ENCODE peak calls at places on chromosomes 3 and 15, in eight cellular contexts. P is uterus; K is cardiac muscle cell; Y is B cell; E is RWPE1; M is CD4-positive, alpha-beta T cell; T is epithelial cell of esophagus; C is upper lobe of left lung. I is an unnamed sample.

GRCh38 chr3:184648726-184649125 is 63.1 kb downstream of the MAGEF1 start:
- DNase-seq in P (peak), Y (no peak), K (no peak), M (no peak), C (no peak), E (no peak), T (no peak), I (no peak)

GRCh38 chr15:40197434-40197833 is 36.6 kb downstream of the BUB1B start:
- DNase-seq in M (no peak), E (no peak), P (no peak), T (no peak), Y (no peak), C (no peak), K (no peak), I (no peak)

GRCh38 chr3:31813197-31813596 is 167.9 kb downstream of the OSBPL10 start:
- DNase-seq in T (peak), P (no peak), M (no peak), C (no peak), K (no peak), Y (no peak), E (no peak), I (no peak)

GRCh38 chr3:174089592-174089991 is 692.0 kb downstream of the NLGN1 start:
- DNase-seq in P (no peak), K (no peak), M (no peak), E (no peak), T (no peak), Y (no peak), C (no peak), I (no peak)

GRCh38 chr3:138051946-138052802 is 42.2 kb downstream of the CLDN18 start:
- DNase-seq in K (peak), C (no peak), T (peak), P (no peak), Y (no peak), M (no peak), E (peak), I (peak)

GRCh38 chr3:10344147-10344943 is 23.4 kb upstream of the SEC13 start:
- DNase-seq in T (peak), K (peak), E (peak), P (peak), Y (peak), M (peak), C (peak), I (no peak)

GRCh38 chr3:183353421-183353820 is 75.0 kb downstream of the MCF2L2 start:
- DNase-seq in T (no peak), M (no peak), P (no peak), C (no peak), Y (no peak), E (no peak), K (no peak), I (no peak)

GRCh38 chr15:44427756-44428724 is 611 bp downstream of the CTDSPL2 start:
- DNase-seq in C (no peak), M (no peak), K (peak), T (peak), Y (peak), E (peak), P (no peak), I (peak)

GRCh38 chr3:42749753-42750231 is 23.3 kb downstream of the CCDC13 start:
- DNase-seq in P (no peak), Y (no peak), T (peak), M (no peak), C (no peak), E (peak), K (peak), I (no peak)

GRCh38 chr15:63463030-63463429 is 41.4 kb upstream of the USP3 start:
- DNase-seq in E (no peak), T (no peak), C (no peak), P (no peak), Y (no peak), M (no peak), K (no peak), I (no peak)

GRCh38 chr15:48897144-48897814 is 19.3 kb downstream of the EID1 start:
- DNase-seq in K (no peak), P (no peak), C (no peak), E (no peak), M (no peak), Y (no peak), T (no peak), I (peak)

GRCh38 chr3:94862703-94863102 is 799.8 kb downstream of the NSUN3 start:
- DNase-seq in C (no peak), M (no peak), P (no peak), T (peak), E (peak), Y (no peak), K (peak), I (no peak)

GRCh38 chr15:70100495-70101331 is 3.0 kb upstream of the TLE3 start:
- DNase-seq in T (peak), M (peak), K (peak), E (no peak), Y (peak), P (peak), C (peak), I (no peak)

GRCh38 chr3:156388469-156389150 is 166.3 kb downstream of the SSR3 start:
- DNase-seq in Y (no peak), E (no peak), K (no peak), P (no peak), C (no peak), M (no peak), T (no peak), I (peak)

GRCh38 chr15:27865926-27866325 is 233.2 kb downstream of the OCA2 start:
- DNase-seq in T (no peak), E (no peak), C (no peak), K (no peak), Y (no peak), M (no peak), P (no peak), I (no peak)

GRCh38 chr3:177827517-177828249 is 630.4 kb upstream of the TBL1XR1 start:
- DNase-seq in Y (no peak), C (no peak), T (peak), E (peak), K (no peak), M (no peak), P (no peak), I (peak)

GRCh38 chr3:32840086-32840841 is 22.5 kb downstream of the TRIM71 start:
- DNase-seq in C (no peak), Y (no peak), M (no peak), T (no peak), E (no peak), P (no peak), K (no peak), I (no peak)

DNA sequence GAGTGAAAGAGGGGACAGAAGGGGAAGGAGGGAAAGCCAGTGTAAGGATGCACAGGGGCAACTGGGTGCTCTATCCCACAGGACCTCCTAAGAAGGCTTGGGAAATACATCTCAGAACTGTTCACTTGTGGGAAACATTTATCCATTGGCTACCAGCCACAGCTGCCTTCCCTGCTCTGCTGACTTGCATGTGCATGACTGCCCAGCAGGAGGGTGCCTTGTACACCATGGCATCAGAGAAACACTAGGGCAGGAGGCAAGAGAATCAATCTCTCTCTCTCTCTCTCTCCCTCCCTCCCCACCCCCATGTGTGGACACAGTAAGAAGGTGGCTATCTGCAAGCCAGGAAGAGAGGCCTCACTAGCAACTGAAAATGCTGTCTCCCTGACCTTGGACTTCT is 62.9 kb upstream of the ZBTB38 start:
- DNase-seq in K (no peak), Y (no peak), T (peak), C (no peak), M (no peak), E (no peak), P (no peak), I (peak)
- TF ChIP-seq CTCF in K (peak), Y (no peak), T (peak), C (no peak), M (no peak), E (no peak), P (no peak), I (peak)

DNA sequence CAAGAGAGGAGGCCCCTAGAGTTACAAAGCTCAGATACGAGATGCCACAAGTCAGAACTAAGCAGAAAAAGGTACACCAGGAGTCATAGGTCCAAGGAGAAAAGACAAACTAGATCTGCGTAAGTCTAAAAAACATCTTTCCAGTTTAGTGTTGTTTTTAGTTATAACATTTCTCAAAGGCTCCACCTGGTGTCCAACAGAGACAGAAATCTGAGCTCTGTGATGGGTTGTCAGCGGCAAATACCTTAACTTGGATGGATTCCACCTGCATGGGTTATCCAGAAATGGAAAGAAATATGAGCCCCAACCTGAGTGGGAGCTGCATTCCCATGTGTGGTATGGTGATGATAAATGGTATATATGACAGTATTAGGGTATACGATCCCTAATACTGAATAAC is 238.6 kb upstream of the CHRM5 start:
- DNase-seq in M (no peak), E (peak), T (peak), P (no peak), K (peak), C (no peak), Y (no peak), I (no peak)
- TF ChIP-seq CTCF in M (no peak), E (peak), T (peak), P (no peak), K (no peak), C (no peak), Y (no peak), I (no peak)

GRCh38 chr15:75203017-75203907 is 1.6 kb downstream of the C15orf39 start:
- DNase-seq in E (peak), M (no peak), P (no peak), Y (peak), C (no peak), T (peak), K (no peak), I (no peak)

GRCh38 chr15:75200765-75201608 is 695 bp upstream of the C15orf39 start:
- DNase-seq in T (peak), P (peak), E (peak), Y (peak), C (no peak), K (no peak), M (peak), I (no peak)

GRCh38 chr15:75203908-75204263 is 2.2 kb downstream of the C15orf39 start:
- DNase-seq in K (no peak), P (no peak), E (no peak), T (no peak), M (no peak), Y (no peak), C (no peak), I (no peak)

GRCh38 chr15:75201609-75202250 is at the start of gene C15orf39:
- DNase-seq in K (peak), C (peak), E (peak), M (peak), Y (peak), T (peak), P (peak), I (peak)

GRCh38 chr15:75202251-75203016 is 752 bp downstream of the C15orf39 start:
- DNase-seq in K (peak), T (peak), Y (peak), P (peak), E (peak), C (peak), M (peak), I (peak)
- TF ChIP-seq CTCF in K (no peak), T (no peak), Y (peak), P (no peak), E (peak), C (no peak), M (peak), I (no peak)

DNA sequence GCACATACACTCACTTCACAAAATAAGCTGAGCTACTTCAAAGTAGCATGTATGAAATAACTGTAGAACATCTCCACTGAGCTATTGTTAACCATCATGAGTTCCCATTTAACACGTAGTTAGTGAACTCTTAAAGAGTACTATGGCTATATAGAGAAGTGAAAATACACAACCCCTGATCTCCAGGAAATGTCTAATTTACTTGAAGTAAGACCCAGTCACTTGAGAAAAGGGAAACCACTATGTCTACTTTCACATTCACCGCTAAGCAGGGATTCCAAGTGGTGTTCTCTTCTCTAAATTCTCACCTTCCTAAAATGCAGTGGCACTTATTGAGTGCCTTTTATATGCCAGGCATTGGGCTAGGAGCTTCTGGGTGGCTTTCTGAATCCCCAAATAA is 35.0 kb upstream of the COLQ start:
- DNase-seq in C (no peak), E (no peak), T (no peak), P (no peak), Y (peak), K (no peak), M (no peak), I (no peak)
- TF ChIP-seq CTCF in C (no peak), E (no peak), T (no peak), P (no peak), Y (no peak), K (no peak), M (no peak), I (no peak)